ENCODE peak calls at places on chromosomes 16 and 17, in seven cellular contexts. P is EL; M is stimulated activated CD4-positive, alpha-beta T cell treated with anti-CD3 and anti-CD28 coated beads, Interleukin-1b, Interleukin-23, amount 100 ng/mL, for 48 hours; L is progenitor cell of endocrine pancreas; N is posterior cingulate gyrus; G is hippocampal formation; T is PC-3. Q is an unnamed sample.

GRCh38 chr17:74859439-74860228 is at the start of gene GRIN2C:
- DNase-seq in N (no peak), P (no peak), G (no peak), M (no peak), T (no peak), L (no peak), Q (no peak)

GRCh38 chr17:80511222-80512180 is 33.1 kb upstream of the RPTOR start:
- DNase-seq in G (no peak), P (no peak), N (no peak), L (no peak), M (no peak), T (no peak), Q (no peak)

GRCh38 chr17:28763137-28763799 is 19.5 kb downstream of the TRAF4 start:
- DNase-seq in T (no peak), L (no peak), G (no peak), M (no peak), P (no peak), N (no peak), Q (no peak)

GRCh38 chr16:3266873-3267537 is 10.6 kb upstream of the MEFV start:
- DNase-seq in M (no peak), G (peak), T (peak), L (no peak), N (no peak), P (peak), Q (peak)

GRCh38 chr17:45273551-45273957 is 11.7 kb upstream of the SPATA32 start:
- DNase-seq in M (no peak), L (no peak), G (no peak), N (peak), T (no peak), P (no peak), Q (peak)

GRCh38 chr16:11272484-11272883 is 945 bp downstream of the PRM3 start:
- DNase-seq in P (no peak), N (no peak), M (no peak), T (no peak), G (no peak), L (no peak), Q (no peak)

GRCh38 chr16:386641-387156 is 4.9 kb upstream of the PGAP6 start:
- DNase-seq in G (peak), T (no peak), P (no peak), N (no peak), L (no peak), M (no peak), Q (no peak)

GRCh38 chr17:41835214-41835799 is 725 bp downstream of the NT5C3B start:
- DNase-seq in T (no peak), M (no peak), L (no peak), P (peak), G (no peak), N (no peak), Q (peak)

GRCh38 chr17:54968954-54969400 is 412 bp downstream of the STXBP4 start:
- DNase-seq in T (peak), M (peak), L (peak), G (no peak), N (peak), P (peak), Q (peak)

GRCh38 chr16:11112723-11113348 is 143.2 kb downstream of the SOCS1 start:
- DNase-seq in M (no peak), N (no peak), L (no peak), T (no peak), G (no peak), P (no peak), Q (no peak)

GRCh38 chr16:57283214-57283955 is 1.1 kb downstream of the PLLP start:
- DNase-seq in T (no peak), G (no peak), P (no peak), M (no peak), N (peak), L (no peak), Q (no peak)

GRCh38 chr17:6643460-6644125 is 2.7 kb downstream of the TXNDC17 start:
- DNase-seq in T (peak), M (no peak), N (no peak), P (peak), G (no peak), L (no peak), Q (peak)

GRCh38 chr16:30535777-30536190 is 1.1 kb upstream of the ZNF747 start:
- DNase-seq in T (peak), P (peak), M (peak), N (peak), G (no peak), L (no peak), Q (peak)

GRCh38 chr17:27244481-27245223 is 49.3 kb upstream of the WSB1 start:
- DNase-seq in L (no peak), P (peak), M (no peak), G (peak), T (peak), N (peak), Q (peak)

GRCh38 chr17:78395186-78395585 is 16.7 kb downstream of the PGS1 start:
- DNase-seq in T (no peak), M (no peak), N (no peak), L (no peak), P (no peak), G (no peak), Q (no peak)

GRCh38 chr16:24721830-24722238 is 7.6 kb upstream of the TNRC6A start:
- DNase-seq in N (no peak), P (no peak), G (no peak), L (no peak), T (peak), M (peak), Q (peak)

GRCh38 chr16:88287219-88287618 is 95.5 kb upstream of the ZNF469 start:
- DNase-seq in L (no peak), P (peak), N (no peak), T (peak), G (no peak), M (peak), Q (no peak)

GRCh38 chr17:47717845-47718621 is 15.0 kb upstream of the TBX21 start:
- DNase-seq in L (no peak), P (no peak), G (no peak), T (peak), M (peak), N (no peak), Q (peak)

GRCh38 chr17:50845260-50846147 is 10.1 kb downstream of the WFIKKN2 start:
- DNase-seq in L (no peak), P (peak), M (no peak), T (peak), G (no peak), N (peak), Q (peak)

GRCh38 chr17:38798614-38799500 is 499 bp downstream of the PIP4K2B start:
- DNase-seq in L (no peak), N (peak), M (peak), G (no peak), P (peak), T (peak), Q (peak)